ENCODE peak calls at places on chromosomes 12 and 14, in eight cellular contexts. Q is NCI-H446 treated with DMSO at 0.1 percent for 48 hours; J is KG1; A is Caco-2; G is NCI-H345; L is naive thymus-derived CD8-positive, alpha-beta T cell; H is hypothalamus; T is left ventricle myocardium inferior. X is an unnamed sample.

GRCh38 chr12:9180810-9181209 is 27.4 kb downstream of the PZP start:
- DNase-seq in T (no peak), Q (no peak), G (no peak), H (no peak), A (no peak), J (no peak), L (no peak), X (no peak)

GRCh38 chr14:89856871-89857345 is 97.6 kb downstream of the EFCAB11 start:
- DNase-seq in Q (no peak), T (no peak), G (no peak), L (no peak), A (peak), J (no peak), H (no peak), X (no peak)

GRCh38 chr12:100752841-100753240 is 41.7 kb upstream of the ANO4 start:
- DNase-seq in G (no peak), A (no peak), Q (peak), J (no peak), L (no peak), H (no peak), T (no peak), X (no peak)

GRCh38 chr12:25904442-25904841 is 54.0 kb upstream of the RASSF8 start:
- DNase-seq in H (no peak), L (no peak), A (no peak), J (no peak), Q (no peak), G (no peak), T (no peak), X (no peak)

GRCh38 chr14:68774771-68775613 is 17.9 kb downstream of the ZFP36L1 start:
- DNase-seq in G (no peak), L (no peak), A (no peak), Q (no peak), J (no peak), H (no peak), T (no peak), X (no peak)

GRCh38 chr14:90697577-90698206 is 118.5 kb downstream of the TTC7B start:
- DNase-seq in H (peak), G (peak), L (peak), Q (peak), T (peak), A (peak), J (peak), X (peak)

GRCh38 chr12:42969357-42969756 is 379.8 kb upstream of the PRICKLE1 start:
- DNase-seq in A (peak), H (no peak), G (no peak), L (no peak), T (peak), J (no peak), Q (no peak), X (no peak)

GRCh38 chr14:72104011-72104613 is 171.9 kb downstream of the RGS6 start:
- DNase-seq in H (no peak), Q (no peak), J (peak), T (no peak), A (peak), L (no peak), G (no peak), X (no peak)

GRCh38 chr12:104573-105081 is 38.1 kb downstream of the IQSEC3 start:
- DNase-seq in A (peak), H (no peak), T (no peak), Q (no peak), J (no peak), G (peak), L (no peak), X (no peak)

GRCh38 chr14:90785474-90785873 is 30.8 kb downstream of the TTC7B start:
- DNase-seq in Q (no peak), A (no peak), L (no peak), T (no peak), G (no peak), H (no peak), J (no peak), X (no peak)

X was measured in activated T-helper 9 cell treated with anti-CD3 and anti-CD28 coated beads, Interleukin-2, amount 50 U/mL, for 16 hours.